ENCODE peak calls at places on chromosomes 6 and 20, in six cellular contexts. One of them, this sample, is unnamed.

GRCh38 chr20:52094693-52095092 is 96.9 kb downstream of the ZFP64 start:
- DNase-seq in OCI-LY7: no peak
- DNase-seq in fibroblast of lung: no peak
- DNase-seq in IMR-90: no peak
- DNase-seq in HCT116: no peak
- DNase-seq in A549: no peak
- DNase-seq in this sample: no peak

GRCh38 chr6:43405354-43405753 is 22.0 kb upstream of the ABCC10 start:
- DNase-seq in OCI-LY7: no peak
- DNase-seq in fibroblast of lung: peak; percentile 57
- DNase-seq in HCT116: no peak
- DNase-seq in IMR-90: no peak
- DNase-seq in A549: no peak
- DNase-seq in this sample: peak; percentile 56

GRCh38 chr6:108518714-108519576 is 41.8 kb upstream of the FOXO3 start:
- DNase-seq in A549: peak; percentile 42
- DNase-seq in IMR-90: peak; percentile 33
- DNase-seq in OCI-LY7: peak; percentile 43
- DNase-seq in fibroblast of lung: peak; percentile 12
- DNase-seq in HCT116: peak; percentile 54
- DNase-seq in this sample: peak; percentile 49

GRCh38 chr6:116631379-116631990 is 15.2 kb downstream of the RSPH4A start:
- DNase-seq in IMR-90: no peak
- DNase-seq in HCT116: no peak
- DNase-seq in OCI-LY7: peak; percentile 57
- DNase-seq in A549: no peak
- DNase-seq in fibroblast of lung: no peak
- DNase-seq in this sample: no peak

GRCh38 chr6:20877008-20877937 is 343.0 kb downstream of the CDKAL1 start:
- DNase-seq in IMR-90: peak; percentile 97
- DNase-seq in A549: peak; percentile 83
- DNase-seq in fibroblast of lung: peak; percentile 97
- DNase-seq in HCT116: peak; percentile 95
- DNase-seq in OCI-LY7: no peak
- DNase-seq in this sample: peak; percentile 98

GRCh38 chr6:155524249-155524651 is 68.6 kb upstream of the NOX3 start:
- DNase-seq in fibroblast of lung: peak; percentile 87
- DNase-seq in HCT116: no peak
- DNase-seq in OCI-LY7: no peak
- DNase-seq in IMR-90: peak; percentile 76
- DNase-seq in A549: peak; percentile 25
- DNase-seq in this sample: peak; percentile 81

GRCh38 chr6:10676403-10676802 is 18.0 kb downstream of the C6orf52 start:
- DNase-seq in fibroblast of lung: no peak
- DNase-seq in HCT116: no peak
- DNase-seq in A549: no peak
- DNase-seq in OCI-LY7: no peak
- DNase-seq in IMR-90: no peak
- DNase-seq in this sample: no peak

GRCh38 chr6:144921206-144921975 is 636.3 kb downstream of the UTRN start:
- DNase-seq in IMR-90: no peak
- DNase-seq in HCT116: no peak
- DNase-seq in A549: no peak
- DNase-seq in fibroblast of lung: no peak
- DNase-seq in OCI-LY7: no peak
- DNase-seq in this sample: no peak

GRCh38 chr6:143536866-143537691 is 25.6 kb upstream of the FUCA2 start:
- DNase-seq in fibroblast of lung: peak; percentile 54
- DNase-seq in HCT116: peak; percentile 41
- DNase-seq in A549: peak; percentile 54
- DNase-seq in IMR-90: peak; percentile 63
- DNase-seq in OCI-LY7: no peak
- DNase-seq in this sample: peak; percentile 56

GRCh38 chr20:45373353-45374100 is 4.6 kb downstream of the TP53TG5 start:
- DNase-seq in OCI-LY7: peak; percentile 83
- DNase-seq in A549: peak; percentile 84
- DNase-seq in fibroblast of lung: peak; percentile 59
- DNase-seq in IMR-90: peak; percentile 66
- DNase-seq in HCT116: peak; percentile 57
- DNase-seq in this sample: peak; percentile 93

GRCh38 chr6:132466952-132467351 is 46.0 kb downstream of the STX7 start:
- DNase-seq in IMR-90: peak; percentile 78
- DNase-seq in HCT116: no peak
- DNase-seq in A549: no peak
- DNase-seq in fibroblast of lung: peak; percentile 71
- DNase-seq in OCI-LY7: no peak
- DNase-seq in this sample: no peak

GRCh38 chr6:139713911-139714527 is 339.6 kb upstream of the CITED2 start:
- DNase-seq in IMR-90: no peak
- DNase-seq in A549: peak; percentile 9
- DNase-seq in OCI-LY7: no peak
- DNase-seq in HCT116: no peak
- DNase-seq in fibroblast of lung: peak; percentile 42
- DNase-seq in this sample: peak; percentile 48

GRCh38 chr20:56422131-56422823 is 10.2 kb downstream of the CASS4 start:
- DNase-seq in fibroblast of lung: peak; percentile 91
- DNase-seq in IMR-90: peak; percentile 88
- DNase-seq in OCI-LY7: no peak
- DNase-seq in HCT116: peak; percentile 38
- DNase-seq in A549: peak; percentile 21
- DNase-seq in this sample: peak; percentile 92

GRCh38 chr6:28107506-28107905 is 16.9 kb upstream of the ZSCAN16 start:
- DNase-seq in OCI-LY7: no peak
- DNase-seq in fibroblast of lung: no peak
- DNase-seq in A549: no peak
- DNase-seq in IMR-90: no peak
- DNase-seq in HCT116: no peak
- DNase-seq in this sample: no peak

GRCh38 chr6:148085651-148086321 is 256.9 kb upstream of the SASH1 start:
- DNase-seq in IMR-90: peak; percentile 19
- DNase-seq in A549: no peak
- DNase-seq in HCT116: no peak
- DNase-seq in fibroblast of lung: peak; percentile 2
- DNase-seq in OCI-LY7: no peak
- DNase-seq in this sample: no peak

GRCh38 chr20:50274570-50275430 is 84.2 kb downstream of the CEBPB start:
- DNase-seq in A549: no peak
- DNase-seq in IMR-90: no peak
- DNase-seq in HCT116: no peak
- DNase-seq in fibroblast of lung: no peak
- DNase-seq in OCI-LY7: no peak
- DNase-seq in this sample: no peak

GRCh38 chr6:27791182-27791939 is 120.8 kb downstream of the OR2B2 start:
- DNase-seq in A549: peak; percentile 86
- DNase-seq in fibroblast of lung: peak; percentile 79
- DNase-seq in OCI-LY7: peak; percentile 47
- DNase-seq in IMR-90: peak; percentile 87
- DNase-seq in HCT116: peak; percentile 75
- DNase-seq in this sample: peak; percentile 92

GRCh38 chr6:56865081-56865875 is 89.6 kb upstream of the BEND6 start:
- DNase-seq in OCI-LY7: no peak
- DNase-seq in HCT116: no peak
- DNase-seq in IMR-90: no peak
- DNase-seq in A549: no peak
- DNase-seq in fibroblast of lung: no peak
- DNase-seq in this sample: no peak

GRCh38 chr6:150373260-150373701 is 4.5 kb downstream of the IYD start:
- DNase-seq in IMR-90: no peak
- DNase-seq in HCT116: no peak
- DNase-seq in OCI-LY7: no peak
- DNase-seq in A549: no peak
- DNase-seq in fibroblast of lung: peak; percentile 62
- DNase-seq in this sample: peak; percentile 63

GRCh38 chr20:63284083-63284440 is 8.9 kb upstream of the COL20A1 start:
- DNase-seq in OCI-LY7: no peak
- DNase-seq in IMR-90: no peak
- DNase-seq in HCT116: no peak
- DNase-seq in A549: no peak
- DNase-seq in fibroblast of lung: no peak
- DNase-seq in this sample: no peak

GRCh38 chr6:90274481-90275030 is 22.1 kb downstream of the BACH2 start:
- DNase-seq in IMR-90: no peak
- DNase-seq in OCI-LY7: peak; percentile 84
- DNase-seq in HCT116: no peak
- DNase-seq in fibroblast of lung: no peak
- DNase-seq in A549: no peak
- DNase-seq in this sample: no peak

GRCh38 chr6:37669306-37669705 is 28.4 kb downstream of the MDGA1 start:
- DNase-seq in HCT116: no peak
- DNase-seq in OCI-LY7: no peak
- DNase-seq in IMR-90: no peak
- DNase-seq in fibroblast of lung: no peak
- DNase-seq in A549: no peak
- DNase-seq in this sample: peak; percentile 14

GRCh38 chr6:16354692-16355091 is 116.3 kb downstream of the GMPR start:
- DNase-seq in A549: no peak
- DNase-seq in HCT116: no peak
- DNase-seq in IMR-90: no peak
- DNase-seq in fibroblast of lung: no peak
- DNase-seq in OCI-LY7: no peak
- DNase-seq in this sample: no peak

GRCh38 chr20:12315652-12316051 is 398.0 kb downstream of the BTBD3 start:
- DNase-seq in HCT116: no peak
- DNase-seq in fibroblast of lung: no peak
- DNase-seq in A549: no peak
- DNase-seq in OCI-LY7: no peak
- DNase-seq in IMR-90: no peak
- DNase-seq in this sample: no peak

GRCh38 chr6:170388113-170388512 is 81.6 kb downstream of the FAM120B start:
- DNase-seq in fibroblast of lung: peak; percentile 74
- DNase-seq in HCT116: no peak
- DNase-seq in IMR-90: peak; percentile 56
- DNase-seq in A549: no peak
- DNase-seq in OCI-LY7: no peak
- DNase-seq in this sample: no peak

GRCh38 chr20:57092112-57092899 is 174.1 kb downstream of the BMP7 start:
- DNase-seq in OCI-LY7: peak; percentile 79
- DNase-seq in IMR-90: peak; percentile 26
- DNase-seq in A549: peak; percentile 66
- DNase-seq in fibroblast of lung: peak; percentile 20
- DNase-seq in HCT116: peak; percentile 44
- DNase-seq in this sample: peak; percentile 81

GRCh38 chr6:16519265-16520242 is 241.7 kb downstream of the ATXN1 start:
- DNase-seq in A549: no peak
- DNase-seq in OCI-LY7: no peak
- DNase-seq in fibroblast of lung: no peak
- DNase-seq in IMR-90: no peak
- DNase-seq in HCT116: no peak
- DNase-seq in this sample: peak; percentile 40

GRCh38 chr20:20184149-20184548 is 131.8 kb downstream of the CFAP61 start:
- DNase-seq in HCT116: no peak
- DNase-seq in IMR-90: no peak
- DNase-seq in OCI-LY7: no peak
- DNase-seq in fibroblast of lung: no peak
- DNase-seq in A549: peak; percentile 16
- DNase-seq in this sample: no peak
- TF ChIP-seq CTCF in HCT116: peak; percentile 67
- TF ChIP-seq CTCF in IMR-90: peak; percentile 35
- TF ChIP-seq CTCF in OCI-LY7: peak; percentile 73
- TF ChIP-seq CTCF in fibroblast of lung: peak; percentile 23
- TF ChIP-seq CTCF in A549: peak; percentile 27
- TF ChIP-seq CTCF in this sample: peak; percentile 58

GRCh38 chr20:535958-536357 is 7.6 kb downstream of the CSNK2A1 start:
- DNase-seq in A549: no peak
- DNase-seq in HCT116: no peak
- DNase-seq in IMR-90: no peak
- DNase-seq in fibroblast of lung: peak; percentile 33
- DNase-seq in OCI-LY7: no peak
- DNase-seq in this sample: no peak
- H3K4me2 ChIP-seq in A549: peak overlapping the region; percentile 39
- H3K4me2 ChIP-seq in HCT116: no peak overlapping the region
- H3K4me2 ChIP-seq in IMR-90: no peak overlapping the region
- H3K4me2 ChIP-seq in fibroblast of lung: no peak overlapping the region
- H3K4me2 ChIP-seq in OCI-LY7: no peak overlapping the region
- H3K4me2 ChIP-seq in this sample: peak overlapping the region; percentile 2

GRCh38 chr20:53569606-53570307 is 23.9 kb downstream of the ZNF217 start:
- DNase-seq in OCI-LY7: no peak
- DNase-seq in IMR-90: no peak
- DNase-seq in HCT116: no peak
- DNase-seq in A549: no peak
- DNase-seq in fibroblast of lung: no peak
- DNase-seq in this sample: no peak

GRCh38 chr20:53569005-53569404 is 24.6 kb downstream of the ZNF217 start:
- DNase-seq in A549: no peak
- DNase-seq in OCI-LY7: no peak
- DNase-seq in fibroblast of lung: no peak
- DNase-seq in IMR-90: no peak
- DNase-seq in HCT116: no peak
- DNase-seq in this sample: no peak

GRCh38 chr20:53568351-53568750 is 25.3 kb downstream of the ZNF217 start:
- DNase-seq in A549: no peak
- DNase-seq in IMR-90: no peak
- DNase-seq in OCI-LY7: no peak
- DNase-seq in HCT116: no peak
- DNase-seq in fibroblast of lung: no peak
- DNase-seq in this sample: no peak

GRCh38 chr20:53571555-53572286 is 21.9 kb downstream of the ZNF217 start:
- DNase-seq in HCT116: no peak
- DNase-seq in fibroblast of lung: no peak
- DNase-seq in OCI-LY7: no peak
- DNase-seq in IMR-90: no peak
- DNase-seq in A549: no peak
- DNase-seq in this sample: no peak

DNA sequence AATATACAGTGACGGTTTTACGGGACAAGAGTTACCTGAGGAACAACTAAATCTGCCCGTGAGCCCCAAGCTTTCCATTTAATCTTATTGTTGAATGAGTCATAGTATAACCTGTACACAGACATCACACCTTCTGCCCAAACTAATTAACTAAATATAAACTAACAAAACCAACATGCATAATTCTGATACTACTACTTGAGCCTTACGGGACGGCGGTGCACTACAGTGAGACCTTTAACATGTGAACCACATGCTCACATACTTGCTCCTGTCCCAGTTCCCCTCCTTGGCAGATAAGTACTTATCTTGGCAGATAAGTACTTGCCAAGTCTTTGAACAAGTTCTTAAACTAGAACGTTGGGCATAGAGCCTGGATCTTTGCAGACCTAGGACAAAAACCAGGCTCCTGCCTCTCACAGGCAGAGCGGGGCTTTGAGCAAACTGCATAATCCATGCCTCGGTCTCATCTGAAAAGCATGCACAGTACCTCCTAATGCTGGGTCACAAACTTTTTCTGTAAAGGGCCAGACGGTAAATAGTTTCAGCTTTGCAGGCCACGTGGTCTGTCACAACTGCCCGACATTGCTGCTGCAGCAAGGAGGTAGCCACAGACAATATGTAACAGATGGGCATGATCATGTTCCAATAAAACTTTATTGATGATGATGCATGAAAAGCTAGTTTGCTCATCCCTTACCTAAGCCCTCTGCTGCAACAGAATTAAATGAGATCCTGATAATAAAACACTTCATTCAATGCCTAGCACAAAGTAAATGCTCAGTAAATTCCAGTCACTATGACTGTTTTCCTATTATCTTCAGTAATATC is 23.0 kb downstream of the ZNF217 start:
- DNase-seq in fibroblast of lung: peak; percentile 51
- DNase-seq in HCT116: no peak
- DNase-seq in OCI-LY7: no peak
- DNase-seq in A549: no peak
- DNase-seq in IMR-90: no peak
- DNase-seq in this sample: no peak
- TF ChIP-seq CTCF in fibroblast of lung: no peak
- TF ChIP-seq CTCF in HCT116: no peak
- TF ChIP-seq CTCF in OCI-LY7: no peak
- TF ChIP-seq CTCF in A549: no peak
- TF ChIP-seq CTCF in IMR-90: no peak
- TF ChIP-seq CTCF in this sample: no peak

GRCh38 chr6:123000244-123000770 is 4.3 kb downstream of the CLVS2 start:
- DNase-seq in IMR-90: no peak
- DNase-seq in OCI-LY7: no peak
- DNase-seq in HCT116: no peak
- DNase-seq in A549: no peak
- DNase-seq in fibroblast of lung: no peak
- DNase-seq in this sample: no peak
- H3K4me2 ChIP-seq in IMR-90: no peak overlapping the region
- H3K4me2 ChIP-seq in OCI-LY7: no peak overlapping the region
- H3K4me2 ChIP-seq in HCT116: no peak overlapping the region
- H3K4me2 ChIP-seq in A549: no peak overlapping the region
- H3K4me2 ChIP-seq in fibroblast of lung: no peak overlapping the region
- H3K4me2 ChIP-seq in this sample: no peak overlapping the region